ENCODE peak calls at places on chromosomes 2 and 18, in six cellular contexts. F is stomach, Z is H9, C is fibroblast of pulmonary artery, G is AG04450, O is epithelial cell of esophagus. J is an unnamed sample.

GRCh38 chr2:187993516-187993915 is 298.2 kb upstream of the GULP1 start:
- DNase-seq in F (no peak), Z (no peak), C (peak), G (no peak), O (no peak), J (no peak)

GRCh38 chr2:168165418-168165817 is 82.0 kb downstream of the STK39 start:
- DNase-seq in F (no peak), Z (no peak), C (peak), G (no peak), O (no peak), J (no peak)

GRCh38 chr2:203650860-203651613 is 55.4 kb upstream of the CD28 start:
- DNase-seq in F (peak), Z (no peak), C (peak), G (no peak), O (peak), J (peak)

GRCh38 chr2:201403904-201404303 is 46.8 kb upstream of the FLACC1 start:
- DNase-seq in F (no peak), Z (no peak), C (peak), G (no peak), O (peak), J (peak)

GRCh38 chr2:61887684-61888303 is 662 bp downstream of the CCT4 start:
- DNase-seq in F (no peak), Z (no peak), C (peak), G (no peak), O (peak), J (no peak)

GRCh38 chr2:38190542-38191218 is 114.7 kb upstream of the CYP1B1 start:
- DNase-seq in F (no peak), Z (no peak), C (peak), G (no peak), O (no peak), J (no peak)

GRCh38 chr2:83115155-83115554 is 1343.9 kb downstream of the SUCLG1 start:
- DNase-seq in F (no peak), Z (no peak), C (no peak), G (no peak), O (no peak), J (no peak)

GRCh38 chr2:110834134-110834827 is 101.9 kb downstream of the ACOXL start:
- DNase-seq in F (no peak), Z (no peak), C (no peak), G (no peak), O (no peak), J (no peak)

DNA sequence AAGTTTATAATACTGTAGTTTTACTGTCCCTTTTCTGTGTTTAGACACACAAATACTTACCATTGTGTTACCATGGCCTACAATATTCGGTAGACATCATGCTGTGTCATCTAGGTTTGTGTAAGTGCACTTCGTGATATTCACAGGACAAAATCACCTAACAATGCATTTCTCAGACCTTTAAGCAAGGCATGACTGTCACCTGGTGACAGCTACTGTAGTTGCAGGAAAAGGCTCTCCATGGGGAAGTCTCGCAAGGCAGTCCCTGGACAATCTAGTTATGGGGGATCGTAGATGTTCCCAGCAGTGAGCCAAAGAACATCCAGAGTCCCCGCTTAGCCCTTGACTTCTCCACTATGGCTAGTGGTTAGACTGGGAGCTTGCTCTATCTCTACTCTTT is 73.1 kb downstream of the EIF2AK3 start:
- DNase-seq in F (no peak), Z (peak), C (no peak), G (no peak), O (peak), J (no peak)
- TF ChIP-seq CTCF in F (no peak), Z (peak), C (no peak), G (no peak), O (peak), J (no peak)

GRCh38 chr18:35950628-35950982 is 21.9 kb upstream of the RMP24 start:
- DNase-seq in F (no peak), Z (no peak), C (no peak), G (no peak), O (no peak), J (no peak)
- TF ChIP-seq CTCF in F (no peak), Z (no peak), C (no peak), G (no peak), O (no peak), J (no peak)

GRCh38 chr2:45879406-45879805 is 227.9 kb downstream of the PRKCE start:
- DNase-seq in F (no peak), Z (peak), C (no peak), G (no peak), O (no peak), J (no peak)
- TF ChIP-seq CTCF in F (no peak), Z (no peak), C (no peak), G (no peak), O (no peak), J (no peak)

GRCh38 chr2:27800856-27801255 is 29.3 kb downstream of the MRPL33 start:
- DNase-seq in F (no peak), Z (no peak), C (no peak), G (no peak), O (no peak), J (no peak)

GRCh38 chr2:27796991-27797752 is 25.7 kb downstream of the MRPL33 start:
- DNase-seq in F (no peak), Z (no peak), C (no peak), G (no peak), O (no peak), J (no peak)

GRCh38 chr2:27798476-27798875 is 27.0 kb downstream of the MRPL33 start:
- DNase-seq in F (no peak), Z (no peak), C (no peak), G (no peak), O (no peak), J (no peak)

GRCh38 chr2:27798948-27799645 is 27.6 kb downstream of the MRPL33 start:
- DNase-seq in F (no peak), Z (peak), C (peak), G (peak), O (peak), J (no peak)

GRCh38 chr2:27799646-27800010 is 28.1 kb downstream of the MRPL33 start:
- DNase-seq in F (no peak), Z (no peak), C (no peak), G (no peak), O (peak), J (no peak)
- TF ChIP-seq CTCF in F (no peak), Z (no peak), C (no peak), G (peak), O (no peak), J (no peak)

GRCh38 chr18:76380791-76381405 is 114.1 kb downstream of the ZNF516 start:
- DNase-seq in F (no peak), Z (peak), C (no peak), G (no peak), O (peak), J (no peak)
- TF ChIP-seq CTCF in F (peak), Z (peak), C (peak), G (peak), O (peak), J (peak)

J was measured in prostate gland.